ENCODE peak calls at places on chromosomes 11 and 22, in nine cellular contexts. W, U, Y, R, P, D, S, T and F are unnamed samples. For H3K4me1, the result is how much of the 10 kb centered on the place peaks cover.

GRCh38 chr11:117380676-117381075 is 53.0 kb downstream of the CEP164 start:
- DNase-seq in W (no peak), U (no peak), Y (no peak), R (no peak), P (no peak), D (no peak), S (no peak), T (no peak), F (no peak)

GRCh38 chr11:93646399-93646798 is 15.1 kb upstream of the CEP295 start:
- DNase-seq in W (no peak), U (no peak), Y (no peak), R (no peak), P (no peak), D (no peak), S (no peak), T (no peak), F (no peak)

GRCh38 chr22:41998361-41999261 is at the start of gene WBP2NL:
- DNase-seq in W (peak), U (no peak), Y (no peak), R (peak), P (peak), D (peak), S (peak), T (no peak), F (peak)

GRCh38 chr11:57131080-57131790 is 50.5 kb upstream of the LRRC55 start:
- DNase-seq in W (peak), U (no peak), Y (peak), R (no peak), P (peak), D (peak), S (peak), T (peak), F (no peak)

GRCh38 chr11:133835258-133836075 is 9.8 kb downstream of the SPATA19 start:
- DNase-seq in W (peak), U (peak), Y (peak), R (peak), P (peak), D (peak), S (peak), T (peak), F (no peak)

GRCh38 chr11:94148189-94148588 is 19.5 kb downstream of the PANX1 start:
- DNase-seq in W (no peak), U (no peak), Y (no peak), R (no peak), P (no peak), D (no peak), S (no peak), T (no peak), F (no peak)

GRCh38 chr22:40597541-40598453 is 38.7 kb downstream of the MRTFA start:
- DNase-seq in W (peak), U (no peak), Y (no peak), R (no peak), P (no peak), D (peak), S (no peak), T (no peak), F (no peak)

GRCh38 chr22:38142606-38143005 is 32.1 kb upstream of the BAIAP2L2 start:
- DNase-seq in W (no peak), U (no peak), Y (no peak), R (no peak), P (no peak), D (no peak), S (no peak), T (no peak), F (no peak)

GRCh38 chr11:40132881-40133280 is 1326.6 kb downstream of the LRRC4C start:
- DNase-seq in W (no peak), U (no peak), Y (no peak), R (no peak), P (no peak), D (no peak), S (no peak), T (no peak), F (no peak)

GRCh38 chr11:69931994-69932910 is 113.0 kb upstream of the FGF3 start:
- DNase-seq in W (no peak), U (no peak), Y (no peak), R (no peak), P (no peak), D (no peak), S (no peak), T (peak), F (no peak)

GRCh38 chr22:28029201-28029948 is 110.3 kb upstream of the PITPNB start:
- DNase-seq in W (peak), U (no peak), Y (no peak), R (no peak), P (peak), D (peak), S (peak), T (no peak), F (no peak)

GRCh38 chr11:22193348-22194051 is 615 bp downstream of the ANO5 start:
- DNase-seq in W (peak), U (no peak), Y (peak), R (no peak), P (peak), D (no peak), S (peak), T (peak), F (peak)

GRCh38 chr11:17381156-17381555 is 7.3 kb downstream of the KCNJ11 start:
- DNase-seq in W (peak), U (no peak), Y (no peak), R (no peak), P (no peak), D (no peak), S (no peak), T (no peak), F (no peak)

GRCh38 chr11:20397281-20397680 is 9.8 kb downstream of the PRMT3 start:
- DNase-seq in W (peak), U (peak), Y (peak), R (peak), P (peak), D (peak), S (peak), T (peak), F (peak)

GRCh38 chr11:123183391-123184099 is 11.5 kb downstream of the CLMP start:
- DNase-seq in W (peak), U (no peak), Y (no peak), R (no peak), P (no peak), D (peak), S (no peak), T (no peak), F (no peak)

GRCh38 chr11:117259417-117259816 is 26.9 kb downstream of the RNF214 start:
- DNase-seq in W (peak), U (no peak), Y (no peak), R (no peak), P (no peak), D (peak), S (no peak), T (no peak), F (no peak)

GRCh38 chr22:48254311-48254873 is 1491.9 kb downstream of the TBC1D22A start:
- DNase-seq in W (no peak), U (no peak), Y (no peak), R (no peak), P (no peak), D (no peak), S (no peak), T (no peak), F (no peak)

GRCh38 chr22:36731916-36732315 is 28.4 kb upstream of the CACNG2 start:
- DNase-seq in W (no peak), U (no peak), Y (no peak), R (no peak), P (no peak), D (no peak), S (no peak), T (no peak), F (no peak)

GRCh38 chr11:111823131-111823530 is 48.2 kb downstream of the ALG9 start:
- DNase-seq in W (no peak), U (no peak), Y (no peak), R (no peak), P (peak), D (no peak), S (no peak), T (no peak), F (no peak)

GRCh38 chr11:32396991-32397390 is 38.3 kb downstream of the WT1 start:
- DNase-seq in W (no peak), U (no peak), Y (no peak), R (no peak), P (no peak), D (no peak), S (no peak), T (no peak), F (no peak)

GRCh38 chr11:22792497-22792896 is 37.1 kb downstream of the SVIP start:
- DNase-seq in W (peak), U (peak), Y (peak), R (no peak), P (no peak), D (peak), S (no peak), T (no peak), F (no peak)

GRCh38 chr11:76745561-76746207 is 37.5 kb upstream of the TSKU start:
- DNase-seq in W (no peak), U (no peak), Y (peak), R (no peak), P (no peak), D (no peak), S (no peak), T (no peak), F (no peak)

GRCh38 chr11:47220401-47220821 is 5.6 kb downstream of the DDB2 start:
- DNase-seq in W (peak), U (no peak), Y (no peak), R (no peak), P (no peak), D (peak), S (no peak), T (no peak), F (no peak)

GRCh38 chr11:11901917-11902316 is 60.1 kb downstream of the USP47 start:
- DNase-seq in W (no peak), U (no peak), Y (no peak), R (no peak), P (no peak), D (no peak), S (no peak), T (no peak), F (no peak)

GRCh38 chr22:19937616-19938473 is 3.7 kb upstream of the COMT start:
- DNase-seq in W (no peak), U (no peak), Y (no peak), R (no peak), P (no peak), D (no peak), S (no peak), T (no peak), F (no peak)

GRCh38 chr22:19022755-19023154 is 86.7 kb upstream of the PRODH start:
- DNase-seq in W (no peak), U (no peak), Y (no peak), R (no peak), P (no peak), D (no peak), S (peak), T (no peak), F (no peak)

GRCh38 chr11:76680517-76681425 is 10.2 kb upstream of the LRRC32 start:
- DNase-seq in W (peak), U (peak), Y (peak), R (peak), P (peak), D (peak), S (peak), T (peak), F (peak)

GRCh38 chr11:91158901-91159537 is 936.2 kb upstream of the CHORDC1 start:
- DNase-seq in W (no peak), U (no peak), Y (no peak), R (no peak), P (no peak), D (peak), S (no peak), T (no peak), F (no peak)

GRCh38 chr11:10125522-10126133 is 168.4 kb downstream of the SBF2 start:
- DNase-seq in W (peak), U (no peak), Y (no peak), R (no peak), P (no peak), D (no peak), S (no peak), T (no peak), F (no peak)

GRCh38 chr11:10118830-10119229 is 175.2 kb downstream of the SBF2 start:
- DNase-seq in W (peak), U (no peak), Y (no peak), R (no peak), P (no peak), D (no peak), S (no peak), T (no peak), F (no peak)

GRCh38 chr11:10117709-10118341 is 176.2 kb downstream of the SBF2 start:
- DNase-seq in W (peak), U (no peak), Y (no peak), R (no peak), P (no peak), D (peak), S (no peak), T (no peak), F (no peak)

GRCh38 chr11:10116588-10116987 is 177.4 kb downstream of the SBF2 start:
- DNase-seq in W (no peak), U (no peak), Y (no peak), R (peak), P (no peak), D (no peak), S (no peak), T (no peak), F (no peak)

GRCh38 chr11:10122337-10123197 is 171.5 kb downstream of the SBF2 start:
- DNase-seq in W (peak), U (peak), Y (peak), R (no peak), P (peak), D (peak), S (no peak), T (no peak), F (no peak)
- H3K4me1 ChIP-seq in W (half or more), U (under half), Y (under half), R (under half), P (under half), D (under half), S (under half), T (under half), F (under half)

DNA sequence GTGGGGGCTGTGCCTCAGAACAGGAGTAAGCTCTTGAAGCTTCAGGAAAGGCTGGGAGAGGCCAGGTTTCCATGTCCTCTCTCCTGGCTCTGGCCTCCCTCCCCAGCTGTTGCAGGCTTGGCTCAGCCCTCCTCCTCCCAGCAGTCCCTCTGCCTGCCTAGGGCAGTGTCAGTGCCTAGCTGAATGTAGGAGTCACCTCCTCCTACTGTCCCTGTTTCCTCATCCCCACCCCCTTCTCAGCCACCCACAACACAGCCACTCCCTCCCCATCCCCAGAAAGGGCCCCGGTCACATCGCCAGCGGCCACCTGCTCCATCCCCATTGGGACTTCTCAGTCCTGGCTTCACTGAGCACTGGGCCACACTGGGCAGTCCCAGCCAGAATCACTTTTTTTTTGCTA is 2.9 kb upstream of the FBLN1 start:
- DNase-seq in W (no peak), U (no peak), Y (no peak), R (no peak), P (no peak), D (no peak), S (no peak), T (no peak), F (no peak)
- TF ChIP-seq EZH2phosphoT487 in W (no peak), U (no peak), Y (no peak), R (no peak), P (no peak), D (no peak), S (no peak), T (no peak), F (no peak)

GRCh38 chr11:27355575-27356104 is 7.4 kb downstream of the CCDC34 start:
- DNase-seq in W (no peak), U (no peak), Y (no peak), R (no peak), P (no peak), D (no peak), S (no peak), T (no peak), F (no peak)
- H3K4me1 ChIP-seq in W (under half), U (under half), Y (under half), R (under half), P (under half), D (under half), S (under half), T (under half), F (under half)

GRCh38 chr22:24433001-24433867 is 5.8 kb downstream of the ADORA2A start:
- DNase-seq in W (no peak), U (no peak), Y (no peak), R (peak), P (no peak), D (no peak), S (peak), T (no peak), F (no peak)

GRCh38 chr22:24434472-24435322 is 7.3 kb downstream of the ADORA2A start:
- DNase-seq in W (peak), U (no peak), Y (no peak), R (peak), P (no peak), D (no peak), S (peak), T (no peak), F (peak)

GRCh38 chr22:24432059-24432853 is 4.9 kb downstream of the ADORA2A start:
- DNase-seq in W (peak), U (no peak), Y (peak), R (peak), P (no peak), D (no peak), S (peak), T (no peak), F (no peak)

GRCh38 chr22:24435323-24435645 is 7.9 kb downstream of the ADORA2A start:
- DNase-seq in W (no peak), U (no peak), Y (no peak), R (peak), P (no peak), D (no peak), S (no peak), T (no peak), F (no peak)

GRCh38 chr22:24433868-24434471 is 6.6 kb downstream of the ADORA2A start:
- DNase-seq in W (peak), U (no peak), Y (no peak), R (peak), P (no peak), D (peak), S (peak), T (no peak), F (peak)
- TF ChIP-seq EZH2phosphoT487 in W (no peak), U (no peak), Y (no peak), R (no peak), P (no peak), D (no peak), S (no peak), T (no peak), F (no peak)

DNA sequence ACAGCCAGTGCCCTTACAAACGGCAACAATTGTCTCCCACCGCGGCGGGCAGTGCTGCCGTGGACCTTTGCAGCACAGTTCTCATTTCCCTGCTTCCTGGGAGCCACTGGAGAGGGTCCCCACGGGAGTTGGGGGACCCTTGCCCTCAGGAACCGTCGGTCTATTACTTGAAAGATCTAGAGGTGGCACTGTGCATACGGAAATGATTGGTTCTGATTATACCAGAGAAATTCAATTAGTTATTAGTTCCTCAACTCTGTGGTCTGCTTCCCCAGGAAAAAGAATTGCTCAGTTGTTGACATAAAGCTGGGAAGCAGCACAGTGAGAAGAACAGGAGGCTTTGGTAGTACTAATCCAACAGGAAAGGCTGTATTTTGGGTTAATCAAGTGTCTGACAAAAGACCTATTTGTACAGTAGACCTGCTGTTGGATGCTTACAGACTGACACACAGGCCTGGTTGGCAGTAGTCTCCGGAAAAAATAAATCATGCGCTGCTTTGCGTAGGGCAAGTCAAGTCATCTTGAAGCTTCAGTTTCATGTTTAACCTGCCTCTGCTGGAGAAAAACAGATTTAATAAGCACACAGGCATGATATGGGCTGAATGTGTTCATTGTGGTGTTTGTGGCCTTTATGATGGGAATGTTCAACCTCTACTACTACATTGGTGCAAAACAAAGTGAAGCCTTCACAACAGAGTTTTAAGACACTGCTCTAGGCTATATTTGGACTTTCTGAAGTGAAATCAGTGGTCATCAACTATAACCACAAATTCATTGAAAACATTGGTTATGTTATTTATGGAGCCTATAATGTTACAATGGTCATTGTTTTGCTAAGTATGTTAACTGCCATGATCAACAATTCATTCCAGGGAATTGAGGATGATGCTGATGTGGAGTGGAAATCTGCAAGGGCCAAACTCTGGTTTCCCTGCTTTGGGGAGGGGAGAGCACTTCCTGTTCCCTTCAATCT is 54.6 kb upstream of the SC5D start:
- DNase-seq in W (peak), U (no peak), Y (no peak), R (peak), P (no peak), D (peak), S (no peak), T (no peak), F (no peak)
- H3K4me1 ChIP-seq in W (under half), U (under half), Y (under half), R (under half), P (under half), D (under half), S (under half), T (half or more), F (under half)

GRCh38 chr22:44828193-44828592 is 75.8 kb downstream of the ARHGAP8 start:
- DNase-seq in W (peak), U (no peak), Y (no peak), R (peak), P (peak), D (peak), S (peak), T (peak), F (no peak)
- TF ChIP-seq EZH2phosphoT487 in W (no peak), U (no peak), Y (no peak), R (no peak), P (no peak), D (no peak), S (no peak), T (no peak), F (no peak)

GRCh38 chr11:75371930-75372876 is 20.7 kb upstream of the ARRB1 start:
- DNase-seq in W (peak), U (no peak), Y (peak), R (no peak), P (no peak), D (peak), S (no peak), T (no peak), F (no peak)
- H3K4me1 ChIP-seq in W (under half), U (under half), Y (under half), R (under half), P (under half), D (under half), S (under half), T (under half), F (under half)

GRCh38 chr11:34395916-34396555 is 38.2 kb upstream of the ABTB2 start:
- DNase-seq in W (peak), U (no peak), Y (no peak), R (no peak), P (no peak), D (peak), S (no peak), T (no peak), F (no peak)
- TF ChIP-seq EZH2phosphoT487 in W (no peak), U (no peak), Y (no peak), R (no peak), P (no peak), D (no peak), S (no peak), T (no peak), F (no peak)

GRCh38 chr22:22215659-22216449 is 28.7 kb upstream of the VPREB1 start:
- DNase-seq in W (no peak), U (no peak), Y (no peak), R (no peak), P (no peak), D (no peak), S (no peak), T (no peak), F (no peak)
- H3K4me1 ChIP-seq in W (under half), U (under half), Y (under half), R (under half), P (under half), D (under half), S (under half), T (under half), F (under half)